ENCODE peak calls at places on chromosomes 3 and 15, in six cellular contexts. L is transverse colon, K is H1, M is esophagus muscularis mucosa, D is stomach, Z is SK-N-SH. B is an unnamed sample. For H3K4me1, the result is how much of the 10 kb centered on the place peaks cover.

GRCh38 chr3:186785517-186786018 is 2.2 kb downstream of the EIF4A2 start:
- DNase-seq in L (no peak), M (no peak), Z (no peak), D (no peak), K (no peak), B (no peak)

GRCh38 chr3:183554377-183554776 is 1.1 kb downstream of the KLHL6 start:
- DNase-seq in M (no peak), D (no peak), L (no peak), Z (no peak), K (no peak), B (no peak)

GRCh38 chr3:151931171-151931570 is 57.7 kb downstream of the SUCNR1 start:
- DNase-seq in K (no peak), L (no peak), Z (no peak), M (no peak), D (no peak), B (no peak)

GRCh38 chr3:29639621-29640290 is 358.9 kb downstream of the RBMS3 start:
- DNase-seq in Z (no peak), K (no peak), M (no peak), D (no peak), L (no peak), B (no peak)

GRCh38 chr3:185789891-185790830 is 34.7 kb downstream of the IGF2BP2 start:
- DNase-seq in K (no peak), L (peak), D (no peak), M (no peak), Z (no peak), B (no peak)

GRCh38 chr15:70566047-70566835 is 197.1 kb downstream of the UACA start:
- DNase-seq in M (no peak), K (peak), Z (no peak), D (no peak), L (no peak), B (no peak)

GRCh38 chr3:52986938-52987337 is 58.9 kb downstream of the SFMBT1 start:
- DNase-seq in K (no peak), L (no peak), Z (no peak), D (no peak), M (no peak), B (no peak)

GRCh38 chr3:14907043-14907966 is 40.1 kb upstream of the NR2C2 start:
- DNase-seq in M (no peak), K (no peak), Z (no peak), L (peak), D (peak), B (no peak)

GRCh38 chr15:28960979-28961378 is 75.2 kb downstream of the APBA2 start:
- DNase-seq in M (peak), Z (no peak), L (no peak), K (no peak), D (no peak), B (no peak)

GRCh38 chr15:78757636-78757905 is 53.7 kb downstream of the ADAMTS7 start:
- DNase-seq in K (no peak), Z (no peak), M (no peak), L (no peak), D (no peak), B (no peak)

GRCh38 chr15:86076468-86076867 is 3.2 kb upstream of the AGBL1 start:
- DNase-seq in Z (no peak), M (peak), K (no peak), L (no peak), D (no peak), B (no peak)
- H3K4me1 ChIP-seq in Z (under half), M (under half), K (under half), L (under half), D (under half), B (under half)

DNA sequence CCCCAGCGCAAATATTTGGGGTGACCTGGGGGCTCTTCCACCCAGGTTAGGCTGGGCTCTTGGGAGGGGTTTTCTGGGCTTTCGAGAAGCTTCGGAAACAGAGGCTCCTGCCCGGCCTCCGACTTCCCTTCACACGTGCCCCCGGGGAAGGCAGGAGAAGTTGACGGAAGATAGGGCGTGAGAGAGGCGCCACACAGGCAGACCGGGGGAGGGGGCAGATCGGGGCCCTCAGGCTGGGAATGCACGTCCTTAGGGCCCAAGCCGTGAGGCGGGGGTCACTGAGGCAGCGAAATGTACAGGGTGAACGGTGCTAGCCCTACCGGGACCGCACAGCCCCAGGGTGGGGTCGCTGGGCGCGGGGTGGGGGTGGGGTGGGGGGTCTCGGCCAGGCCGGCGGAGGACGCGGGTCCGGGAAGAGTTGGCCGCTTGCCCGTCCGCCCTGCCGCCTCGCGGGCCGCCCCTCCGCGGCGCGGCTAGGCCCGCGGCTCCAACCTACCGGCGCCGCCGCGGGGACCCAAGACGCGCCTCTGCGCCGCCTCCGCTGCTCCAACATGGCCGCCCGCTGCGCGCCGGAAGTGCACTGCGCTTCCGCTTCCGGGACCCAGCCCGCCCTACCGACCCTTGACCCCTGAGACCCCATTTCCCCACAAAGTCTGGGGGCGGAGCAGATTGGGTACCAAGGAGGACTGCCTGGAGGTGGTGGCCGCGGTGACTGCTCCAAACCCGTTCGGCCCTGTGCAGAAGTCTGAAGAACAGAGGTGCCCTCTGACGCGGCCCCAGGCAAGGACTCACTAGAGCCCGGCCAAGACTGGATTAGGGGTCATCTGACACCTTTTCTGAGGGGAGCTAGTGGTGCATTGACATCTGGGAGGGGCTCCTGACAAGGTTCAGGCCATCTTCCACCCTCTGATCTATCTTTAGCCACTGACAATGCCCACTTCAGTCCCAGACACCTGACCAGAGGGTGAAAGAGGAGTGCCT is at the start of gene CCDC71:
- DNase-seq in M (no peak), K (peak), D (peak), Z (peak), L (peak), B (peak)
- TF ChIP-seq POLR2AphosphoS5 in M (peak), K (no peak), D (peak), Z (peak), L (peak), B (peak)

GRCh38 chr3:54963621-54964020 is 35.8 kb upstream of the LRTM1 start:
- DNase-seq in L (no peak), M (no peak), K (no peak), D (no peak), Z (no peak), B (no peak)
- TF ChIP-seq EP300 in L (no peak), M (no peak), K (no peak), D (no peak), Z (no peak), B (no peak)

GRCh38 chr15:85704021-85704420 is 90.7 kb downstream of the KLHL25 start:
- DNase-seq in L (no peak), K (no peak), M (no peak), D (no peak), Z (no peak), B (no peak)

GRCh38 chr15:85700767-85701166 is 94.0 kb downstream of the KLHL25 start:
- DNase-seq in M (no peak), K (no peak), L (no peak), D (no peak), Z (no peak), B (no peak)

GRCh38 chr15:85706779-85707518 is 87.8 kb downstream of the KLHL25 start:
- DNase-seq in D (no peak), Z (no peak), M (no peak), L (peak), K (no peak), B (peak)

GRCh38 chr15:85704720-85705119 is 90.0 kb downstream of the KLHL25 start:
- DNase-seq in D (no peak), K (no peak), M (no peak), Z (no peak), L (no peak), B (no peak)

GRCh38 chr15:85702321-85703230 is 92.1 kb downstream of the KLHL25 start:
- DNase-seq in K (no peak), D (no peak), L (no peak), Z (no peak), M (no peak), B (no peak)
- H3K4me1 ChIP-seq in K (under half), D (half or more), L (under half), Z (under half), M (half or more), B (half or more)

GRCh38 chr15:73440571-73440970 is 2.4 kb upstream of the REC114 start:
- DNase-seq in Z (no peak), K (no peak), L (no peak), D (no peak), M (no peak), B (no peak)

GRCh38 chr15:73438651-73439050 is 4.3 kb upstream of the REC114 start:
- DNase-seq in M (no peak), Z (no peak), K (no peak), D (no peak), L (no peak), B (no peak)

GRCh38 chr15:73442436-73442835 is 528 bp upstream of the REC114 start:
- DNase-seq in L (no peak), K (no peak), D (no peak), Z (no peak), M (no peak), B (no peak)

GRCh38 chr15:73433878-73434277 is 9.1 kb upstream of the REC114 start:
- DNase-seq in D (no peak), L (no peak), K (no peak), M (no peak), Z (no peak), B (no peak)

DNA sequence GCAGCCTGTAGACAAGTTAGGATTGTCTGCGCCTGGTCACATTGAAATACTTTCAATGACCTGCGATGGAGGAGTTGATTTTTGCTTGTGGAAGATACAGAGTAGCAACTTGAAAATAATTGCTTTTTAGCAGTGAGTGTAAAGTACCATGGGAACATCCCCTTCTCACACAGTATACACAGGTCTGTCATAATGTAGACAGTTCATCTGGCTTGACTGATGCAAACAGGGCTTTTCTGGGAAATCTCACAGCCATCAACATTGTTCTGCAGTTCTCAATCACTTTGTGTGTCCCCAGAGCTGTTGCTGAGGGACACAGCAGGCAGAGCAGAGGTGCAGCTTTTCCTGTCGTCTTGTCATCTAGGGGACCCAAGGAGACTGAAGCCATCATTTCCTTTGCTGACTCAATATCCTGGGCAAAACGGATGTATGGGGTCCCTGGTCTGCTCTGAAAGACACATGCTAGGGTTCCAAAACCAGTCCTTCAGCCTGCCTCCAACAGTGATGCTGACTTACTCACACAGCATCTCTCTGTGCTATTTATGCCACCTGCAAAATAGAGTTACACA is 5.3 kb upstream of the REC114 start:
- DNase-seq in Z (no peak), K (no peak), D (no peak), M (no peak), L (no peak), B (no peak)
- TF ChIP-seq POLR2AphosphoS5 in Z (no peak), K (no peak), D (no peak), M (no peak), L (no peak), B (no peak)

GRCh38 chr3:134901461-134901860 is 106.4 kb downstream of the EPHB1 start:
- DNase-seq in K (no peak), M (no peak), L (no peak), D (no peak), Z (no peak), B (no peak)

GRCh38 chr3:134903840-134904239 is 108.8 kb downstream of the EPHB1 start:
- DNase-seq in K (no peak), Z (peak), D (no peak), L (no peak), M (no peak), B (no peak)

GRCh38 chr3:134904796-134905646 is 110.0 kb downstream of the EPHB1 start:
- DNase-seq in M (no peak), L (no peak), D (no peak), Z (no peak), K (no peak), B (no peak)

GRCh38 chr3:134905647-134905935 is 110.5 kb downstream of the EPHB1 start:
- DNase-seq in Z (no peak), K (no peak), L (no peak), M (no peak), D (no peak), B (no peak)

DNA sequence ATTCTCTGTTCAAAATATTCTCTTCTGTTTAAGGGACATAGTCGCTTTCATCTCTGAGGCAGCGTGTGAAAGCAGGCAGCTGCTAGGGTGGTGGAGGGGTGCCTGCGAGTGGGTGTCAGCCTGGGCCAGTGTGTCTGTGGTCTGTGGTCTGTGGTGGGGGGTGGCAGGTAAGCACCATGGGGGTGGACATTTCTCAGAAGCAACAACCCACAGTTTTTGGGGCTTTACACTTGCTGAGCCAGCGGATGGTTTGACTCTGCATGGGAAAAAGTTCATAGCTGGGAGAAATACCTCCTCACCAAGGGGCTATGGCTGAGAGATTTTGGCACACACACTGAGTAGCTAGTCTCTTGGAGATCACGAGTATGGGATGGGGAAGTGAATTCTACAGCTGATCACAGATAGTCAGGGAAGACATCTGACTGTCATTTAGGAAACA is 109.3 kb downstream of the EPHB1 start:
- DNase-seq in L (no peak), K (no peak), M (no peak), Z (no peak), D (no peak), B (no peak)
- TF ChIP-seq EP300 in L (no peak), K (no peak), M (no peak), Z (no peak), D (no peak), B (no peak)

DNA sequence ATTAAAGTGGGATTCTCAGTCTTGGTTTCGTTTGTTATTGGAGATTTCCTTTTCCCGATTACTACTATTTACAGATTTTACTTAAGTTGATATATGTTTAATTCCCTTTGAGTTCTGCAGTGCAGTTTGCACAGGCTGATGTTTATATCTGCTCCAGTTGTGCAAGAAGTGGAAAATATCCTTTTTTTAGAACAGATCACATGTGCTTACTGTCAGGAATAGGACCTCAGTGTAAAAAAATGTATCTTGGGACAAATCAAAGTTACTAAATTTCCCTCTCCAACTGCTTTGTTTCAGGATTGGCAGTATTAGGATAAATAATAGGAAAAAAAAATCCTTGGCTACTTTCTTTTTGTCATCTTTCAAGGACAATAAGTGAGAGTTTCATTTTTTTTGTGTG is 6.9 kb downstream of the MITF start:
- DNase-seq in M (no peak), K (no peak), L (no peak), D (no peak), Z (no peak), B (no peak)
- H3K4me1 ChIP-seq in M (half or more), K (under half), L (under half), D (under half), Z (under half), B (under half)

GRCh38 chr15:82802497-82802896 is 3.4 kb downstream of the FSD2 start:
- DNase-seq in D (no peak), L (no peak), Z (no peak), K (no peak), M (no peak), B (no peak)

GRCh38 chr15:82804575-82804949 is 1.3 kb downstream of the FSD2 start:
- DNase-seq in D (no peak), M (no peak), Z (no peak), K (no peak), L (no peak), B (no peak)

GRCh38 chr15:82807920-82808633 is 1.4 kb upstream of the WHAMM start:
- DNase-seq in Z (no peak), L (no peak), D (no peak), M (no peak), K (no peak), B (no peak)

GRCh38 chr15:82805994-82806406 is at the start of gene FSD2:
- DNase-seq in M (no peak), D (no peak), L (peak), K (no peak), Z (no peak), B (no peak)

GRCh38 chr15:82803793-82804574 is 1.9 kb downstream of the FSD2 start:
- DNase-seq in D (no peak), L (no peak), Z (no peak), K (no peak), M (no peak), B (no peak)
- TF ChIP-seq POLR2AphosphoS5 in D (no peak), L (no peak), Z (no peak), K (no peak), M (no peak), B (no peak)

GRCh38 chr3:188432826-188433525 is 279.0 kb downstream of the LPP start:
- DNase-seq in D (peak), Z (no peak), M (no peak), K (no peak), L (no peak), B (no peak)
- TF ChIP-seq EP300 in D (no peak), Z (no peak), M (no peak), K (no peak), L (no peak), B (no peak)

GRCh38 chr3:13013595-13013993 is 59.6 kb downstream of the IQSEC1 start:
- DNase-seq in M (no peak), K (no peak), D (no peak), Z (no peak), L (peak), B (no peak)

GRCh38 chr3:13014755-13015285 is 58.4 kb downstream of the IQSEC1 start:
- DNase-seq in M (no peak), Z (no peak), K (no peak), D (no peak), L (peak), B (no peak)

GRCh38 chr3:13013151-13013561 is 60.1 kb downstream of the IQSEC1 start:
- DNase-seq in L (no peak), M (no peak), K (no peak), Z (no peak), D (no peak), B (no peak)

GRCh38 chr3:13015286-13016082 is 57.7 kb downstream of the IQSEC1 start:
- DNase-seq in K (no peak), L (peak), M (no peak), Z (no peak), D (peak), B (peak)

GRCh38 chr3:13013994-13014754 is 59.1 kb downstream of the IQSEC1 start:
- DNase-seq in M (no peak), D (no peak), L (no peak), K (no peak), Z (peak), B (no peak)
- H3K4me1 ChIP-seq in M (under half), D (under half), L (under half), K (under half), Z (half or more), B (under half)